ENCODE peak calls at places on chromosome 14, in ten cellular contexts. F is body of pancreas, E is HepG2, L is testis, K is K562, X is IMR-90, U is sigmoid colon, N is adrenal gland, Y is lower leg skin, W is suprapubic skin. D is an unnamed sample.
A peak's percentile ranks its signal among the peaks of the same experiment; 100 is the strongest.

GRCh38 chr14:99234982-99235491 is 37.0 kb downstream of the BCL11B start:
- DNase-seq in X (no peak), F (no peak), K (no peak), W (no peak), Y (no peak), E (no peak), U (no peak), N (no peak), L (no peak), D (no peak)

GRCh38 chr14:58082491-58083098 is 69.4 kb downstream of the ARMH4 start:
- DNase-seq in E (no peak), K (peak; percentile 18), U (no peak), Y (no peak), L (no peak), X (peak; percentile 89), W (no peak), F (no peak), N (peak; percentile 49), D (peak; percentile 81)

GRCh38 chr14:46550836-46551235 is 100.7 kb downstream of the RPL10L start:
- DNase-seq in W (no peak), N (no peak), E (no peak), L (no peak), K (no peak), U (no peak), F (no peak), X (no peak), Y (no peak), D (no peak)

GRCh38 chr14:106518054-106518943 is 991.9 kb downstream of the TMEM121 start:
- DNase-seq in K (peak; percentile 5), N (peak; percentile 21), W (no peak), F (peak; percentile 29), E (no peak), L (peak; percentile 72), Y (no peak), X (no peak), U (no peak), D (no peak)

GRCh38 chr14:26332966-26333365 is 264.9 kb downstream of the NOVA1 start:
- DNase-seq in L (no peak), Y (no peak), W (no peak), X (no peak), N (no peak), U (peak; percentile 64), K (no peak), E (no peak), F (no peak), D (no peak)

GRCh38 chr14:37343307-37344094 is 145.8 kb downstream of the MIPOL1 start:
- DNase-seq in F (no peak), U (no peak), Y (no peak), X (peak; percentile 48), N (no peak), K (no peak), W (no peak), L (no peak), E (no peak), D (peak; percentile 52)

GRCh38 chr14:90400904-90401561 is 4.2 kb downstream of the CALM1 start:
- DNase-seq in Y (no peak), L (no peak), U (no peak), W (no peak), E (peak; percentile 31), N (no peak), F (no peak), X (no peak), K (no peak), D (no peak)

GRCh38 chr14:70061108-70061507 is 127.6 kb downstream of the SLC8A3 start:
- DNase-seq in E (peak; percentile 16), N (no peak), K (no peak), X (no peak), L (no peak), F (no peak), Y (no peak), W (no peak), U (no peak), D (no peak)

GRCh38 chr14:101217972-101218371 is 314.4 kb upstream of the RTL1 start:
- DNase-seq in Y (peak; percentile 59), L (no peak), E (no peak), F (no peak), X (no peak), W (peak; percentile 49), K (no peak), U (peak; percentile 38), N (no peak), D (no peak)

GRCh38 chr14:71236430-71236829 is 329.2 kb downstream of the PCNX1 start:
- DNase-seq in K (no peak), Y (no peak), F (no peak), U (no peak), E (no peak), L (no peak), W (no peak), N (no peak), X (no peak), D (peak; percentile 18)

GRCh38 chr14:101721111-101721510 is 40.4 kb upstream of the PPP2R5C start:
- DNase-seq in X (no peak), U (no peak), L (no peak), E (no peak), F (no peak), K (no peak), W (peak; percentile 12), Y (no peak), N (no peak), D (no peak)

GRCh38 chr14:72652179-72652578 is 241.7 kb downstream of the DPF3 start:
- DNase-seq in W (no peak), E (no peak), L (no peak), U (no peak), Y (no peak), K (no peak), X (peak; percentile 67), N (no peak), F (no peak), D (no peak)

GRCh38 chr14:72653026-72653425 is 240.9 kb downstream of the DPF3 start:
- DNase-seq in X (peak; percentile 47), K (peak; percentile 15), U (no peak), Y (no peak), E (no peak), F (no peak), W (no peak), L (no peak), N (no peak), D (no peak)

GRCh38 chr14:72651081-72651480 is 242.8 kb downstream of the DPF3 start:
- DNase-seq in W (no peak), L (no peak), K (no peak), Y (no peak), U (no peak), E (no peak), F (no peak), N (no peak), X (peak; percentile 55), D (peak; percentile 44)

GRCh38 chr14:72649603-72650227 is 244.2 kb downstream of the DPF3 start:
- DNase-seq in K (no peak), Y (no peak), E (no peak), F (no peak), X (no peak), L (no peak), W (no peak), N (no peak), U (no peak), D (no peak)

GRCh38 chr14:72651715-72652114 is 242.2 kb downstream of the DPF3 start:
- DNase-seq in Y (no peak), F (no peak), N (no peak), K (no peak), W (no peak), X (no peak), U (no peak), E (no peak), L (no peak), D (no peak)
- TF ChIP-seq POLR2A in Y (no peak), F (no peak), N (no peak), K (no peak), W (no peak), X (no peak), U (no peak), E (no peak), L (no peak), D (no peak)

GRCh38 chr14:61607570-61608244 is 87.6 kb upstream of the HIF1A start:
- DNase-seq in F (no peak), U (no peak), W (no peak), L (no peak), N (no peak), X (no peak), K (no peak), Y (no peak), E (peak; percentile 15), D (no peak)
- TF ChIP-seq CTCF in F (no peak), U (no peak), W (no peak), L (no peak), N (no peak), X (no peak), K (no peak), Y (no peak), E (no peak), D (no peak)

GRCh38 chr14:96104469-96105057 is 65.4 kb downstream of the C14orf132 start:
- DNase-seq in F (peak; percentile 80), W (peak; percentile 93), K (no peak), U (peak; percentile 98), E (peak; percentile 24), Y (peak; percentile 97), X (peak; percentile 100), L (no peak), N (peak; percentile 24), D (peak; percentile 61)
- TF ChIP-seq POLR2A in F (no peak), W (no peak), K (no peak), U (no peak), E (no peak), Y (no peak), X (peak; percentile 81), L (no peak), N (no peak), D (no peak)

GRCh38 chr14:68925373-68925772 is 53.7 kb downstream of the ACTN1 start:
- DNase-seq in W (no peak), Y (no peak), E (no peak), X (no peak), U (no peak), F (no peak), L (no peak), K (no peak), N (no peak), D (no peak)

GRCh38 chr14:68924392-68925158 is 54.5 kb downstream of the ACTN1 start:
- DNase-seq in E (peak; percentile 80), F (no peak), K (no peak), W (no peak), U (peak; percentile 90), N (no peak), Y (no peak), L (no peak), X (no peak), D (no peak)

GRCh38 chr14:68927089-68927488 is 52.0 kb downstream of the ACTN1 start:
- DNase-seq in W (no peak), X (no peak), E (no peak), F (no peak), N (no peak), Y (no peak), K (no peak), L (no peak), U (no peak), D (no peak)

GRCh38 chr14:68927956-68928675 is 51.0 kb downstream of the ACTN1 start:
- DNase-seq in L (no peak), U (no peak), W (no peak), E (no peak), Y (no peak), X (no peak), K (no peak), N (no peak), F (no peak), D (no peak)

DNA sequence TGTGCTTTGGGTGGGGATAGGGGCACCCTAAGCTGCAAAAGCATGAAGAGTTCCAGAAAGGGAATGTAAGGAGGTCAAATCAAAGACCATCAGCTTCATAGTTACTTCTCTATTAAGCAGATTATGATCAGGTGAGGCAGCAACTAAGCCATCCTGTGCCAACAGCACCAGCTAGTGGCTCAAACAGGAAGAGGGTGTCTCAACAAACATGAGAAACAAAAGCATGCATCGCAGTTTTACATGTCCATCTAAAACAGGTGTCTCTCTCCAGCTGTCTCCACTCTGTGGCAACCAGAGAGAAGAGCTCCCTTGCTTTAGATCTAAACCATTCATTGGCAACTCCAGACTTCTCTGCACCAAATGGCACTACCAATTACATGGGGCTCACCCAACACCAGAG is 52.9 kb downstream of the ACTN1 start:
- DNase-seq in X (no peak), Y (no peak), E (no peak), K (no peak), F (no peak), W (no peak), N (no peak), U (no peak), L (no peak), D (no peak)
- TF ChIP-seq CTCF in X (peak; percentile 44), Y (no peak), E (peak; percentile 47), K (peak; percentile 35), F (no peak), W (no peak), N (no peak), U (peak; percentile 18), L (no peak), D (peak; percentile 27)

D was measured in endothelial cell of umbilical vein.